ENCODE peak calls at places on chromosomes 1 and 21, in five cellular contexts. A is ACHN, K is Right ventricle myocardium superior, O is sciatic nerve, H is posterior cingulate gyrus. P is an unnamed sample.

GRCh38 chr1:101257500-101258325 is 20.9 kb downstream of the S1PR1 start:
- DNase-seq in O (no peak), A (no peak), K (no peak), H (no peak), P (no peak)

GRCh38 chr1:171251042-171251740 is 2.9 kb downstream of the FMO1 start:
- DNase-seq in K (no peak), H (no peak), A (peak), O (peak), P (no peak)

GRCh38 chr1:179017383-179018326 is 8.0 kb upstream of the FAM20B start:
- DNase-seq in K (no peak), H (no peak), O (no peak), A (peak), P (no peak)

GRCh38 chr1:196558424-196558823 is 49.8 kb downstream of the KCNT2 start:
- DNase-seq in O (no peak), K (no peak), H (no peak), A (peak), P (no peak)

GRCh38 chr1:23810818-23811420 is 10.4 kb upstream of the GALE start:
- DNase-seq in O (no peak), K (no peak), H (peak), A (peak), P (no peak)

GRCh38 chr21:42456457-42456856 is 39.6 kb downstream of the RSPH1 start:
- DNase-seq in O (no peak), H (no peak), A (no peak), K (no peak), P (no peak)

GRCh38 chr1:51532853-51533252 is 13.8 kb upstream of the EPS15 start:
- DNase-seq in O (no peak), K (no peak), A (no peak), H (no peak), P (no peak)

GRCh38 chr1:92791487-92792058 is 6.7 kb upstream of the EVI5 start:
- DNase-seq in A (no peak), H (no peak), K (no peak), O (no peak), P (no peak)

GRCh38 chr1:109198043-109198695 is 15.5 kb upstream of the SARS1 start:
- DNase-seq in O (no peak), H (no peak), K (no peak), A (peak), P (no peak)

GRCh38 chr1:111030590-111030989 is 66.9 kb upstream of the LRIF1 start:
- DNase-seq in O (no peak), H (no peak), K (no peak), A (peak), P (no peak)

GRCh38 chr1:4024811-4025210 is 124.7 kb upstream of the C1orf174 start:
- DNase-seq in A (no peak), H (no peak), O (no peak), K (no peak), P (no peak)

GRCh38 chr1:185804206-185804605 is 70.0 kb downstream of the HMCN1 start:
- DNase-seq in K (no peak), A (no peak), H (no peak), O (no peak), P (no peak)

GRCh38 chr1:43650306-43650941 is 475 bp downstream of the KDM4A start:
- DNase-seq in A (peak), H (peak), O (peak), K (peak), P (peak)

GRCh38 chr1:17523487-17524029 is 15.9 kb upstream of the ARHGEF10L start:
- DNase-seq in K (no peak), A (no peak), O (no peak), H (no peak), P (no peak)

GRCh38 chr21:46056450-46056903 is 41.4 kb upstream of the COL6A2 start:
- DNase-seq in A (no peak), O (peak), H (no peak), K (peak), P (peak)

GRCh38 chr1:26171084-26172072 is at the start of gene ZNF593OS:
- DNase-seq in A (no peak), K (no peak), O (no peak), H (no peak), P (no peak)

GRCh38 chr1:166511754-166512153 is 327.5 kb upstream of the POGK start:
- DNase-seq in K (no peak), H (no peak), A (no peak), O (no peak), P (no peak)

GRCh38 chr1:152926091-152926490 is 17.7 kb downstream of the IVL start:
- DNase-seq in A (peak), H (no peak), K (no peak), O (no peak), P (no peak)

GRCh38 chr1:49163041-49163440 is 386.4 kb upstream of the BEND5 start:
- DNase-seq in O (no peak), H (no peak), A (no peak), K (no peak), P (no peak)

GRCh38 chr1:205191617-205192016 is 19.9 kb downstream of the DSTYK start:
- DNase-seq in H (no peak), O (no peak), K (no peak), A (no peak), P (no peak)

GRCh38 chr21:42471206-42471605 is 24.8 kb downstream of the RSPH1 start:
- DNase-seq in A (no peak), H (no peak), O (peak), K (no peak), P (peak)

GRCh38 chr21:45472445-45473365 is 67.7 kb downstream of the COL18A1 start:
- DNase-seq in A (no peak), K (no peak), O (no peak), H (peak), P (peak)

GRCh38 chr1:113905435-113905861 is 322 bp downstream of the DCLRE1B start:
- DNase-seq in A (no peak), K (no peak), O (no peak), H (no peak), P (peak)

GRCh38 chr1:31182352-31182751 is 57.3 kb downstream of the NKAIN1 start:
- DNase-seq in A (peak), O (peak), H (peak), K (peak), P (peak)